ENCODE peak calls at places on chromosomes 11 and 22, in six cellular contexts. U is T1000, Q is NCI-H2081, M is tibial artery, G is NCI-H1092, S is mammary epithelial cell. C is an unnamed sample.

GRCh38 chr22:19358195-19358594 is 66.7 kb upstream of the CLTCL1 start:
- DNase-seq in U (no peak), Q (no peak), M (no peak), G (no peak), S (no peak), C (no peak)

GRCh38 chr11:68655406-68655805 is 28.9 kb upstream of the GAL start:
- DNase-seq in U (no peak), Q (no peak), M (no peak), G (no peak), S (no peak), C (no peak)

GRCh38 chr11:106306942-106307341 is 229.5 kb downstream of the AASDHPPT start:
- DNase-seq in U (no peak), Q (no peak), M (no peak), G (no peak), S (no peak), C (no peak)

GRCh38 chr22:23133922-23134321 is 7.9 kb downstream of the RSPH14 start:
- DNase-seq in U (no peak), Q (no peak), M (no peak), G (no peak), S (no peak), C (no peak)

GRCh38 chr11:27124514-27125264 is 84.1 kb downstream of the BBOX1 start:
- DNase-seq in U (no peak), Q (no peak), M (no peak), G (no peak), S (peak; percentile 29), C (no peak)

GRCh38 chr11:119589011-119589410 is 140.0 kb downstream of the NECTIN1 start:
- DNase-seq in U (no peak), Q (no peak), M (no peak), G (no peak), S (no peak), C (no peak)

GRCh38 chr11:118304809-118305248 is 299 bp downstream of the CD3E start:
- DNase-seq in U (no peak), Q (no peak), M (no peak), G (no peak), S (no peak), C (no peak)

GRCh38 chr11:64008283-64008931 is 22.2 kb downstream of the OTUB1 start:
- DNase-seq in U (no peak), Q (no peak), M (no peak), G (no peak), S (no peak), C (no peak)

GRCh38 chr11:120834686-120835225 is 189.1 kb upstream of the TBCEL start:
- DNase-seq in U (no peak), Q (no peak), M (no peak), G (no peak), S (no peak), C (no peak)

GRCh38 chr11:46521947-46522681 is 71.7 kb downstream of the AMBRA1 start:
- DNase-seq in U (no peak), Q (no peak), M (no peak), G (no peak), S (no peak), C (no peak)

GRCh38 chr11:107591446-107592236 is 694 bp downstream of the ELMOD1 start:
- DNase-seq in U (no peak), Q (no peak), M (no peak), G (no peak), S (peak; percentile 11), C (peak; percentile 79)

C was measured in aorta.